ENCODE peak calls at places on chromosomes 12 and 14, in five cellular contexts. H is endothelial cell, A is GM04504, D is NCI-H748 treated with DMSO at 0.1 percent for 48 hours, K is astrocyte. Y is an unnamed sample.

GRCh38 chr14:35879654-35880249 is 53.6 kb downstream of the BRMS1L start:
- DNase-seq in H (no peak), A (no peak), D (peak), K (peak), Y (no peak)

GRCh38 chr12:84572186-84572585 is 340.4 kb downstream of the SLC6A15 start:
- DNase-seq in H (no peak), A (no peak), D (no peak), K (peak), Y (no peak)

GRCh38 chr12:30874455-30875313 is 51.9 kb upstream of the TSPAN11 start:
- DNase-seq in H (no peak), A (no peak), D (peak), K (no peak), Y (no peak)

GRCh38 chr14:68712703-68713370 is 80.0 kb downstream of the ZFP36L1 start:
- DNase-seq in H (no peak), A (no peak), D (no peak), K (no peak), Y (no peak)

GRCh38 chr12:52415870-52416750 is 10.0 kb upstream of the KRT82 start:
- DNase-seq in H (no peak), A (peak), D (no peak), K (peak), Y (peak)

GRCh38 chr14:99721792-99722516 is 37.9 kb downstream of the CYP46A1 start:
- DNase-seq in H (no peak), A (no peak), D (no peak), K (no peak), Y (no peak)

GRCh38 chr14:105398044-105398725 is at the start of gene TEX22:
- DNase-seq in H (peak), A (peak), D (peak), K (peak), Y (peak)

GRCh38 chr14:69376439-69376838 is 21.7 kb downstream of the ERH start:
- DNase-seq in H (no peak), A (no peak), D (no peak), K (peak), Y (peak)

GRCh38 chr12:1369460-1369859 is 224.9 kb downstream of the FBXL14 start:
- DNase-seq in H (no peak), A (no peak), D (no peak), K (no peak), Y (no peak)

GRCh38 chr12:50401383-50402155 is 884 bp downstream of the LARP4 start:
- DNase-seq in H (no peak), A (no peak), D (peak), K (peak), Y (no peak)

GRCh38 chr12:43309845-43310405 is 242.1 kb downstream of the ADAMTS20 start:
- DNase-seq in H (no peak), A (no peak), D (no peak), K (peak), Y (no peak)

GRCh38 chr12:93662961-93663728 is 14.0 kb upstream of the CRADD start:
- DNase-seq in H (no peak), A (no peak), D (peak), K (no peak), Y (no peak)

GRCh38 chr12:131063427-131063826 is 109.7 kb downstream of the ADGRD1 start:
- DNase-seq in H (no peak), A (no peak), D (no peak), K (no peak), Y (no peak)

GRCh38 chr12:1800646-1801284 is 19.6 kb upstream of the LRTM2 start:
- DNase-seq in H (peak), A (no peak), D (peak), K (no peak), Y (no peak)

GRCh38 chr14:62179367-62180018 is 417.3 kb downstream of the SNAPC1 start:
- DNase-seq in H (peak), A (peak), D (peak), K (peak), Y (peak)

GRCh38 chr12:41288188-41288811 is 100.2 kb downstream of the PDZRN4 start:
- DNase-seq in H (no peak), A (no peak), D (peak), K (no peak), Y (no peak)

GRCh38 chr14:56248442-56248841 is 130.2 kb downstream of the PELI2 start:
- DNase-seq in H (no peak), A (no peak), D (no peak), K (no peak), Y (no peak)

GRCh38 chr14:21521526-21521925 is 4.6 kb downstream of the SALL2 start:
- DNase-seq in H (no peak), A (peak), D (no peak), K (peak), Y (peak)

GRCh38 chr12:6211421-6211869 is 11.2 kb downstream of the CD9 start:
- DNase-seq in H (no peak), A (peak), D (no peak), K (peak), Y (peak)

GRCh38 chr12:31325524-31325875 is 450 bp downstream of the SINHCAF start:
- DNase-seq in H (no peak), A (no peak), D (no peak), K (no peak), Y (no peak)

GRCh38 chr14:101371691-101372493 is 189.4 kb upstream of the DIO3 start:
- DNase-seq in H (no peak), A (no peak), D (no peak), K (no peak), Y (no peak)

GRCh38 chr12:61504396-61505115 is 755.6 kb upstream of the USP15 start:
- DNase-seq in H (no peak), A (no peak), D (peak), K (no peak), Y (no peak)

GRCh38 chr12:40874868-40875267 is 182.6 kb downstream of the CNTN1 start:
- DNase-seq in H (no peak), A (no peak), D (no peak), K (no peak), Y (no peak)

GRCh38 chr12:120199595-120200306 is 1.2 kb downstream of the RPLP0 start:
- DNase-seq in H (no peak), A (peak), D (no peak), K (peak), Y (peak)

GRCh38 chr12:108538796-108539195 is 22.2 kb downstream of the SART3 start:
- DNase-seq in H (no peak), A (no peak), D (no peak), K (no peak), Y (no peak)

GRCh38 chr14:61107148-61107641 is 126.2 kb downstream of the SLC38A6 start:
- DNase-seq in H (no peak), A (no peak), D (no peak), K (peak), Y (no peak)

GRCh38 chr12:69417741-69418167 is 52.4 kb upstream of the FRS2 start:
- DNase-seq in H (no peak), A (no peak), D (no peak), K (no peak), Y (no peak)

GRCh38 chr14:23566112-23566781 is 1.3 kb downstream of the AP1G2 start:
- DNase-seq in H (no peak), A (no peak), D (no peak), K (no peak), Y (no peak)

GRCh38 chr14:69049675-69050074 is 70.6 kb upstream of the ACTN1 start:
- DNase-seq in H (no peak), A (no peak), D (no peak), K (peak), Y (peak)

Y was measured in stromal cell of bone marrow.